ENCODE peak calls at places on chromosome 5, in five cellular contexts. One of them, this sample, is unnamed.

GRCh38 chr5:34047147-34047546 is 4.1 kb upstream of the C1QTNF3 start:
- DNase-seq in HCT116: no peak
- DNase-seq in fibroblast of the aortic adventitia: no peak
- DNase-seq in lower leg skin: no peak
- DNase-seq in cardiac fibroblast: no peak
- DNase-seq in this sample: no peak

GRCh38 chr5:79074641-79075040 is 5.1 kb downstream of the BHMT2 start:
- DNase-seq in cardiac fibroblast: peak
- DNase-seq in lower leg skin: no peak
- DNase-seq in fibroblast of the aortic adventitia: peak
- DNase-seq in HCT116: no peak
- DNase-seq in this sample: no peak

GRCh38 chr5:124742983-124743533 is 3.4 kb downstream of the ZNF608 start:
- DNase-seq in fibroblast of the aortic adventitia: peak
- DNase-seq in HCT116: peak
- DNase-seq in lower leg skin: no peak
- DNase-seq in cardiac fibroblast: peak
- DNase-seq in this sample: no peak

GRCh38 chr5:134125195-134126015 is 10.9 kb downstream of the TCF7 start:
- DNase-seq in HCT116: peak
- DNase-seq in cardiac fibroblast: peak
- DNase-seq in fibroblast of the aortic adventitia: peak
- DNase-seq in lower leg skin: peak
- DNase-seq in this sample: peak

GRCh38 chr5:147935032-147935431 is 28.7 kb upstream of the C5orf46 start:
- DNase-seq in fibroblast of the aortic adventitia: peak
- DNase-seq in lower leg skin: no peak
- DNase-seq in cardiac fibroblast: peak
- DNase-seq in HCT116: peak
- DNase-seq in this sample: no peak

GRCh38 chr5:135553688-135554462 is 18.1 kb upstream of the NEUROG1 start:
- DNase-seq in fibroblast of the aortic adventitia: peak
- DNase-seq in cardiac fibroblast: peak
- DNase-seq in lower leg skin: no peak
- DNase-seq in HCT116: peak
- DNase-seq in this sample: no peak

GRCh38 chr5:77379558-77380061 is 112.5 kb downstream of the WDR41 start:
- DNase-seq in fibroblast of the aortic adventitia: no peak
- DNase-seq in cardiac fibroblast: no peak
- DNase-seq in lower leg skin: no peak
- DNase-seq in HCT116: no peak
- DNase-seq in this sample: no peak

GRCh38 chr5:2797160-2797559 is 45.7 kb upstream of the IRX2 start:
- DNase-seq in cardiac fibroblast: no peak
- DNase-seq in HCT116: no peak
- DNase-seq in fibroblast of the aortic adventitia: no peak
- DNase-seq in lower leg skin: no peak
- DNase-seq in this sample: peak

GRCh38 chr5:8831251-8831650 is 714.6 kb downstream of the SEMA5A start:
- DNase-seq in cardiac fibroblast: no peak
- DNase-seq in lower leg skin: no peak
- DNase-seq in HCT116: no peak
- DNase-seq in fibroblast of the aortic adventitia: no peak
- DNase-seq in this sample: no peak

GRCh38 chr5:14256756-14257393 is 113.7 kb downstream of the TRIO start:
- DNase-seq in lower leg skin: no peak
- DNase-seq in HCT116: no peak
- DNase-seq in fibroblast of the aortic adventitia: no peak
- DNase-seq in cardiac fibroblast: no peak
- DNase-seq in this sample: no peak
- TF ChIP-seq CTCF in lower leg skin: no peak
- TF ChIP-seq CTCF in HCT116: no peak
- TF ChIP-seq CTCF in fibroblast of the aortic adventitia: no peak
- TF ChIP-seq CTCF in cardiac fibroblast: no peak
- TF ChIP-seq CTCF in this sample: no peak

GRCh38 chr5:59732806-59733205 is 160.7 kb downstream of the PDE4D start:
- DNase-seq in HCT116: no peak
- DNase-seq in cardiac fibroblast: no peak
- DNase-seq in fibroblast of the aortic adventitia: no peak
- DNase-seq in lower leg skin: no peak
- DNase-seq in this sample: no peak

GRCh38 chr5:59741599-59741998 is 151.9 kb downstream of the PDE4D start:
- DNase-seq in lower leg skin: no peak
- DNase-seq in fibroblast of the aortic adventitia: no peak
- DNase-seq in HCT116: no peak
- DNase-seq in cardiac fibroblast: no peak
- DNase-seq in this sample: no peak

GRCh38 chr5:59732301-59732700 is 161.2 kb downstream of the PDE4D start:
- DNase-seq in HCT116: no peak
- DNase-seq in fibroblast of the aortic adventitia: no peak
- DNase-seq in lower leg skin: no peak
- DNase-seq in cardiac fibroblast: no peak
- DNase-seq in this sample: no peak

DNA sequence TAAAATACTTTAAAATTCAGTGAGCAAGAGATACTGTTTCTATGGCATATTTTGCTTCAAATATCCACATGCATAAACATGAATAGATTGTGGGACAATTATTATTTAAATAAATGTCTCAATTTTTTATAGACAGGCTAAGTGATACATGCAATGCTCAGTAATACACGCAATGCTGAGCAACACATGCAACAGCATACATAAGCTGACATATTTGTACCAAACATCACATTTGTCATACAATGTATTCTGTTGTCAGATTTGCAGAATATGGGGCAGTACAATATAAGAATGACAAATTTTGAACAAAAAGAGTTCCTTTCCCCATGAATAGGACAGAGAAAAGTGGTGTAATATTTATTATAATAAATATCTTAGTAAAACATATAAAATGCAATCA is 155.5 kb downstream of the PDE4D start:
- DNase-seq in fibroblast of the aortic adventitia: no peak
- DNase-seq in HCT116: no peak
- DNase-seq in lower leg skin: no peak
- DNase-seq in cardiac fibroblast: no peak
- DNase-seq in this sample: no peak
- TF ChIP-seq CTCF in fibroblast of the aortic adventitia: no peak
- TF ChIP-seq CTCF in HCT116: no peak
- TF ChIP-seq CTCF in lower leg skin: no peak
- TF ChIP-seq CTCF in cardiac fibroblast: no peak
- TF ChIP-seq CTCF in this sample: no peak

GRCh38 chr5:56467176-56467717 is 234.1 kb upstream of the ANKRD55 start:
- DNase-seq in lower leg skin: peak
- DNase-seq in HCT116: no peak
- DNase-seq in fibroblast of the aortic adventitia: no peak
- DNase-seq in cardiac fibroblast: no peak
- DNase-seq in this sample: no peak
- TF ChIP-seq CTCF in lower leg skin: no peak
- TF ChIP-seq CTCF in HCT116: no peak
- TF ChIP-seq CTCF in fibroblast of the aortic adventitia: no peak
- TF ChIP-seq CTCF in cardiac fibroblast: no peak
- TF ChIP-seq CTCF in this sample: no peak

GRCh38 chr5:141326088-141326854 is 4.0 kb upstream of the PCDHGA1 start:
- DNase-seq in HCT116: no peak
- DNase-seq in lower leg skin: peak
- DNase-seq in fibroblast of the aortic adventitia: peak
- DNase-seq in cardiac fibroblast: peak
- DNase-seq in this sample: no peak

GRCh38 chr5:141328231-141328630 is 2.1 kb upstream of the PCDHGA1 start:
- DNase-seq in fibroblast of the aortic adventitia: no peak
- DNase-seq in HCT116: no peak
- DNase-seq in lower leg skin: no peak
- DNase-seq in cardiac fibroblast: no peak
- DNase-seq in this sample: no peak

DNA sequence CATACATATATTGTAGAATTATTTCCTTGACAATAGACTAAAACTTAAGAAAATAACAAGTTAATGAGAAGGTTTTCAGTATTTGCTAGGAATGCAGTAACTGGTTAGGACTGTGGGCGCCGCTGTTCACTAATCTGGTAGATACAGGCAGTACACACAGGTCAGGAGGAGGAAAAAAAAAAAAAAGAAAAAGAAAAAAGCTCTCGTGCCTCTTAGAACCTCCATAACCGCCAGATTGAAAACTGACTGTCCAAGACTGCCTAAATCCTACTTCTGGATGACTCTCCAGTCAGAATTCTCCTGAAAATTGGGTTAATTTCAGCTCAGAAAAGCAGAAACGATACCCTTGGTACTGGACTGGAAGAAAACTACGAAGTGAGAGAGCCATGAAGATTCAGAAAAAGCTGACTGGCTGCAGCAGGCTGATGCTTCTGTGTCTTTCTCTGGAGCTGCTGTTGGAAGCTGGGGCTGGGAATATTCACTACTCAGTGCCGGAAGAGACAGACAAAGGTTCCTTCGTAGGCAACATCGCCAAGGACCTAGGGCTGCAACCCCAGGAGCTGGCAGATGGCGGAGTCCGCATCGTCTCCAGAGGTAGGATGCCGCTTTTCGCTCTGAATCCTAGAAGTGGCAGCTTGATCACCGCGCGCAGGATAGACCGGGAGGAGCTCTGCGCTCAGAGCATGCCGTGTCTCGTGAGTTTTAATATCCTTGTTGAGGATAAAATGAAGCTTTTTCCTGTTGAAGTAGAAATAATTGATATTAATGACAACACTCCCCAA is at the start of gene PCDHGA1:
- DNase-seq in fibroblast of the aortic adventitia: peak
- DNase-seq in cardiac fibroblast: peak
- DNase-seq in HCT116: no peak
- DNase-seq in lower leg skin: no peak
- DNase-seq in this sample: no peak
- TF ChIP-seq CTCF in fibroblast of the aortic adventitia: peak
- TF ChIP-seq CTCF in cardiac fibroblast: peak
- TF ChIP-seq CTCF in HCT116: peak
- TF ChIP-seq CTCF in lower leg skin: no peak
- TF ChIP-seq CTCF in this sample: no peak

DNA sequence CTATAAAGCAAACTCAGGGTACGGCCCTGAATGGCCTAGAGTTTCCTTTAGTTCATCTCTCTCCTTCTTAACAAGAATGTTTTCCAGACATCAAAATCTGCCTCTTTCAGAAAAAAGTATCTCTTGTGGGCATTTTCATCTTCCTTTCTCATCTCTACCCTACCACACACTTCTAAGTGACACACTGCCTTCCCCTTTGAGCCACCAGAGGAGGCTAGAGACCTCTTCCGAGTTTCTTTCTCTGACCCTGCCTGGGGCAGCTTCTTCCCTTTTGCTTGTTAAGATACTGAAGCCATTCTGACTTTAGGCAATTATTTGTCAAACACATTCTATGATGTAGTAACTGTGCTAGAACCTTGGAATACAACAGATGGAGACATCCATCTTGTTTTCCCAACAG is 8.7 kb upstream of the SV2C start:
- DNase-seq in lower leg skin: no peak
- DNase-seq in cardiac fibroblast: no peak
- DNase-seq in fibroblast of the aortic adventitia: no peak
- DNase-seq in HCT116: no peak
- DNase-seq in this sample: no peak
- TF ChIP-seq CTCF in lower leg skin: no peak
- TF ChIP-seq CTCF in cardiac fibroblast: no peak
- TF ChIP-seq CTCF in fibroblast of the aortic adventitia: peak
- TF ChIP-seq CTCF in HCT116: peak
- TF ChIP-seq CTCF in this sample: peak

GRCh38 chr5:66249920-66250319 is 105.8 kb downstream of the SREK1 start:
- DNase-seq in HCT116: no peak
- DNase-seq in fibroblast of the aortic adventitia: no peak
- DNase-seq in cardiac fibroblast: no peak
- DNase-seq in lower leg skin: no peak
- DNase-seq in this sample: no peak
- TF ChIP-seq CTCF in HCT116: no peak
- TF ChIP-seq CTCF in fibroblast of the aortic adventitia: no peak
- TF ChIP-seq CTCF in cardiac fibroblast: no peak
- TF ChIP-seq CTCF in lower leg skin: no peak
- TF ChIP-seq CTCF in this sample: no peak

GRCh38 chr5:140106101-140106500 is 7.8 kb upstream of the PURA start:
- DNase-seq in cardiac fibroblast: no peak
- DNase-seq in lower leg skin: no peak
- DNase-seq in fibroblast of the aortic adventitia: no peak
- DNase-seq in HCT116: no peak
- DNase-seq in this sample: no peak

GRCh38 chr5:140109050-140109817 is 4.7 kb upstream of the PURA start:
- DNase-seq in fibroblast of the aortic adventitia: peak
- DNase-seq in cardiac fibroblast: no peak
- DNase-seq in HCT116: no peak
- DNase-seq in lower leg skin: no peak
- DNase-seq in this sample: no peak

GRCh38 chr5:140106805-140107311 is 7.1 kb upstream of the PURA start:
- DNase-seq in HCT116: no peak
- DNase-seq in lower leg skin: no peak
- DNase-seq in fibroblast of the aortic adventitia: no peak
- DNase-seq in cardiac fibroblast: no peak
- DNase-seq in this sample: no peak

GRCh38 chr5:140108093-140109049 is 5.5 kb upstream of the PURA start:
- DNase-seq in lower leg skin: peak
- DNase-seq in cardiac fibroblast: no peak
- DNase-seq in fibroblast of the aortic adventitia: no peak
- DNase-seq in HCT116: no peak
- DNase-seq in this sample: no peak

DNA sequence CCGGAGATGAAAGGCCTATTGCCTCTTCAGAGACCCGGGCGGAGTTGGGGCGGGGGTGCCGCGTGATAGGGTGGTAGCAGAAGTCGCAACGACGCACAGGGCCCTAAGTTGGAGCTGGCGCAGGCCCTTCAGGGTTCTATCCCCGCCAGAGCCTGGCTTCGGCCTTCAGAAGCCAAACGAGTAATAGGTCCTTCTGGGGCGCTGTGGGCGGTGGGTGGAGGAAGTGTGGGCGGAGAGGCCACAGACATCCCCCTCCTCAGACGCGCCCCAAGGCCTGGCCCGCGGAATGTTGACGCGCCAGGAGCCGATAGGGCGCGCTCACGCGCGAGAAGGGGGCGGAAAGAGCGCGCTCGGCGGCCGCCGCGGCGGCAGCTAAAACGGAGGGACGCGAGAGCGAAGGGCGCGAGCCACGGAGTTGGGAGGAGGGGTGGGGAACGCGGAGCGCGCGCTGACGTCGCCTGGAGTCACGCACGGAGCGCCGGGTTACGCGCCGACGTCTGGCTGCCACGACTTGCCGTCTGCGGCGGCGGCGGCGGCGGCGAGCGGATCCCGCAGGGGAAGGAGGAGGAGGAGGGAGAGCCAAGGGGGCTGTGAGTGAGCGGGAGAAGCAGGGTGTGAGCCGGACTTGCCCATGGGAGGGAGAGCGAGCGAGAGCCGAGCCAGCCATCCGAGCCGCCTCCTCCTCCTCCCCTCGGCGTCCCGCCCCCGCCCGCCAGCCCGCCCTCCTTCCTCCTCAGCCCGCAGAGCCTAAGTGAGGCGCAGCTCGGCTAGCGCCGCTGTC is 6.4 kb upstream of the PURA start:
- DNase-seq in fibroblast of the aortic adventitia: peak
- DNase-seq in HCT116: peak
- DNase-seq in lower leg skin: peak
- DNase-seq in cardiac fibroblast: peak
- DNase-seq in this sample: peak
- TF ChIP-seq CTCF in fibroblast of the aortic adventitia: peak
- TF ChIP-seq CTCF in HCT116: no peak
- TF ChIP-seq CTCF in lower leg skin: peak
- TF ChIP-seq CTCF in cardiac fibroblast: no peak
- TF ChIP-seq CTCF in this sample: peak

This sample was measured in osteocyte.